ENCODE peak calls at places on chromosomes 3 and 15, in five cellular contexts. X is mesenchymal stem cell, T is H9, L is trophoblast cell, S is H1. O is an unnamed sample.

GRCh38 chr3:123642182-123642956 is 57.5 kb upstream of the HACD2 start:
- DNase-seq in L (peak), T (peak), S (peak), X (peak), O (peak)

GRCh38 chr3:27141668-27142067 is 227.5 kb downstream of the NEK10 start:
- DNase-seq in X (no peak), T (no peak), S (no peak), L (no peak), O (no peak)

GRCh38 chr15:98903377-98904018 is 104.1 kb downstream of the PGPEP1L start:
- DNase-seq in S (no peak), L (peak), T (no peak), X (peak), O (no peak)

GRCh38 chr3:25502233-25502632 is 74.2 kb downstream of the RARB start:
- DNase-seq in X (no peak), T (no peak), S (no peak), L (no peak), O (no peak)

GRCh38 chr3:142725352-142725739 is 1.5 kb downstream of the TRPC1 start:
- DNase-seq in S (no peak), T (no peak), X (no peak), L (no peak), O (no peak)

GRCh38 chr15:61651267-61651666 is 409.0 kb downstream of the VPS13C start:
- DNase-seq in X (no peak), L (no peak), S (no peak), T (no peak), O (no peak)

GRCh38 chr3:129161860-129162271 is 1.0 kb upstream of the ISY1 start:
- DNase-seq in T (peak), L (peak), S (peak), X (no peak), O (no peak)

GRCh38 chr15:31605467-31605931 is 278.9 kb downstream of the KLF13 start:
- DNase-seq in S (peak), X (peak), L (peak), T (peak), O (no peak)

GRCh38 chr3:127444761-127445160 is 145.8 kb downstream of the TPRA1 start:
- DNase-seq in T (peak), S (no peak), L (no peak), X (no peak), O (no peak)

GRCh38 chr15:26971303-26972018 is 480 bp downstream of the GABRG3 start:
- DNase-seq in S (peak), T (peak), X (no peak), L (no peak), O (peak)

GRCh38 chr3:107704477-107704876 is 181.7 kb downstream of the BBX start:
- DNase-seq in L (no peak), X (peak), S (no peak), T (no peak), O (no peak)

GRCh38 chr15:40844543-40844981 is 714 bp downstream of the SPINT1 start:
- DNase-seq in L (peak), S (no peak), T (no peak), X (peak), O (no peak)

GRCh38 chr15:48721061-48721810 is 75.7 kb upstream of the FBN1 start:
- DNase-seq in X (peak), S (no peak), T (no peak), L (no peak), O (no peak)

GRCh38 chr15:80214979-80215378 is 37.0 kb downstream of the CTXND1 start:
- DNase-seq in S (no peak), X (no peak), T (no peak), L (no peak), O (no peak)

GRCh38 chr3:186214670-186215069 is 105.8 kb upstream of the ETV5 start:
- DNase-seq in X (no peak), T (no peak), L (no peak), S (no peak), O (no peak)

GRCh38 chr15:31261266-31262142 is 65.1 kb upstream of the KLF13 start:
- DNase-seq in T (peak), X (no peak), S (no peak), L (no peak), O (no peak)

GRCh38 chr3:22147161-22147560 is 396.2 kb upstream of the ZNF385D start:
- DNase-seq in X (no peak), T (no peak), L (no peak), S (no peak), O (no peak)

GRCh38 chr3:53144446-53144845 is 14.2 kb upstream of the RFT1 start:
- DNase-seq in L (no peak), X (no peak), S (no peak), T (no peak), O (no peak)

GRCh38 chr15:95440712-95441111 is 889.8 kb upstream of the NR2F2 start:
- DNase-seq in S (no peak), L (no peak), X (no peak), T (no peak), O (no peak)

GRCh38 chr15:91678003-91678402 is 175.5 kb upstream of the SLCO3A1 start:
- DNase-seq in X (no peak), T (no peak), L (no peak), S (no peak), O (no peak)

GRCh38 chr3:25573386-25574171 is 91.1 kb downstream of the TOP2B start:
- DNase-seq in S (no peak), T (no peak), L (no peak), X (peak), O (no peak)

GRCh38 chr15:77419050-77419835 is 661 bp downstream of the PEAK1 start:
- DNase-seq in L (peak), X (peak), T (peak), S (peak), O (peak)

GRCh38 chr3:74613566-74613965 is 893 bp downstream of the CNTN3 start:
- DNase-seq in T (no peak), S (no peak), L (peak), X (no peak), O (no peak)

GRCh38 chr3:196650740-196651311 is 11.3 kb downstream of the NRROS start:
- DNase-seq in S (no peak), T (no peak), L (peak), X (peak), O (no peak)

GRCh38 chr15:31108836-31109235 is 7.3 kb upstream of the TRPM1 start:
- DNase-seq in T (no peak), L (no peak), X (no peak), S (no peak), O (no peak)

GRCh38 chr3:72661115-72661457 is 187.2 kb downstream of the SHQ1 start:
- DNase-seq in S (no peak), T (no peak), L (no peak), X (no peak), O (no peak)

GRCh38 chr3:194623449-194624290 is 9.5 kb downstream of the TMEM44 start:
- DNase-seq in L (no peak), T (peak), X (no peak), S (no peak), O (no peak)

GRCh38 chr15:64034519-64034918 is 11.8 kb downstream of the DAPK2 start:
- DNase-seq in T (no peak), S (no peak), L (no peak), X (no peak), O (no peak)

GRCh38 chr15:64038878-64039277 is 7.4 kb downstream of the DAPK2 start:
- DNase-seq in L (no peak), X (no peak), T (peak), S (no peak), O (no peak)

GRCh38 chr15:64032327-64032726 is 14.0 kb downstream of the DAPK2 start:
- DNase-seq in T (no peak), X (no peak), L (no peak), S (no peak), O (no peak)

GRCh38 chr15:64030123-64030522 is 16.2 kb downstream of the DAPK2 start:
- DNase-seq in L (no peak), S (no peak), X (no peak), T (no peak), O (no peak)

DNA sequence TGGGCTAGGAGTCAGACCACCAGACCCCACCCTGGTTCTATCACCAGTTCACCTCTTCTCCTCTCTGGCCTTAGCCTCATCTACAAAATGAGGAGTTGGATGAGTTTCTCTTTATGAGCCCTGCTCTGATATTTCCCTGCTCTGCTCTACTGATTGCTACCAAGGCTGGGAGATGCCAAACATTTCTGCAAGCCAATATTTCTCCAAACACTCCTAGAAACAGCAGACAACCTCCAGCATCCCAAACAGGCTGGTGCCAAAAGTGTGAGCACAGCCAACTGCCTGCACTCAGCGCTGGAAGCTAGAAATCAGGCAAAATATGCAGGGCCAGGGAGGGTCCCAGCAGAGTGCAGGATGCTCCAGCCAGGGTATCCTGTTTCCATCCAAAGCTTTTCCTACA is 10.8 kb downstream of the DAPK2 start:
- DNase-seq in T (no peak), L (no peak), S (no peak), X (no peak), O (no peak)
- H2BK5ac ChIP-seq in T (no peak), L (no peak), S (no peak), X (no peak), O (no peak)

GRCh38 chr3:39148116-39149058 is 5.0 kb downstream of the CSRNP1 start:
- DNase-seq in S (no peak), X (peak), T (no peak), L (no peak), O (no peak)

GRCh38 chr3:39149059-39149455 is 4.3 kb downstream of the CSRNP1 start:
- DNase-seq in X (peak), T (no peak), S (no peak), L (no peak), O (no peak)

GRCh38 chr3:39150170-39150802 is 3.1 kb downstream of the CSRNP1 start:
- DNase-seq in T (no peak), S (no peak), L (no peak), X (no peak), O (no peak)

GRCh38 chr3:39150803-39151631 is 2.4 kb downstream of the CSRNP1 start:
- DNase-seq in S (no peak), T (peak), X (peak), L (peak), O (peak)

GRCh38 chr3:39149498-39150169 is 3.8 kb downstream of the CSRNP1 start:
- DNase-seq in T (no peak), L (no peak), S (no peak), X (no peak), O (no peak)
- H4K91ac ChIP-seq in T (no peak), L (peak), S (no peak), X (peak), O (no peak)

GRCh38 chr15:69133862-69134519 is 26.4 kb upstream of the GLCE start:
- DNase-seq in X (no peak), T (no peak), S (no peak), L (peak), O (no peak)
- H2BK12ac ChIP-seq in X (no peak), T (no peak), S (no peak), L (no peak), O (no peak)

DNA sequence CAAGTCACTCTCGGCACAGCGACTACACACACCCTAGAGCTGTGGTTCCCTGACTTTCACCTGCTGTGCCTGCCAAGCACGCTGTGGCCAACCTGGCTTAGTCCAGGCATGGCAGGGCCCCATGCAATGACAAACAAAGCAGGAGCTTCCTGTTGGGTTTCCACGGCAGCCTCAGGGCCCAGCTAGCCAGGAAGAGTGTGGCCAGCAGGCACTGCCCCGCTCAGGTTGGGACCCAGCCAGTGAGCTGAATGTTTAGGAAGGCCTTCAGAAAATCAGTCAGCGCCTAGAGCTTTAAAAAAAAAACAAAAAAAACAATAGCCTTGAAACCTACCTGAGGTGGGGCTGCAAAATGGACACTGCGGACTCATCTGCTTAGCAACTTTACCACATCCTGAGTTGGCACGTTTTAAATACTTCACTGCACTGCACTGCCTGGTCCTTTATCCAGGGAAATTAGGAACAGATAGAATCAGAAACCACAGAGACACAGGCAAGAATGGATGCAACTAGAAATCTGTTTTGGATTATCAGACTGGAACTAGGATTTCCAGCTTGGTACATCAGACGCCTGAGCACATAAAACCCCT is 36.3 kb upstream of the LDHAL6B start:
- DNase-seq in T (peak), X (peak), L (no peak), S (no peak), O (no peak)
- H2BK5ac ChIP-seq in T (no peak), X (peak), L (no peak), S (peak), O (no peak)

GRCh38 chr15:64635486-64635815 is 139.9 kb downstream of the RBPMS2 start:
- DNase-seq in T (no peak), X (peak), L (peak), S (no peak), O (peak)

GRCh38 chr15:64636101-64636500 is 139.3 kb downstream of the RBPMS2 start:
- DNase-seq in L (no peak), T (no peak), S (no peak), X (peak), O (peak)

GRCh38 chr15:64634020-64634419 is 141.4 kb downstream of the RBPMS2 start:
- DNase-seq in S (no peak), T (no peak), L (no peak), X (peak), O (peak)

GRCh38 chr15:64633332-64633731 is 142.1 kb downstream of the RBPMS2 start:
- DNase-seq in L (no peak), T (no peak), S (no peak), X (no peak), O (no peak)

GRCh38 chr15:64634576-64635485 is 140.6 kb downstream of the RBPMS2 start:
- DNase-seq in X (peak), T (peak), S (peak), L (no peak), O (peak)
- H4K91ac ChIP-seq in X (no peak), T (no peak), S (peak), L (no peak), O (no peak)

DNA sequence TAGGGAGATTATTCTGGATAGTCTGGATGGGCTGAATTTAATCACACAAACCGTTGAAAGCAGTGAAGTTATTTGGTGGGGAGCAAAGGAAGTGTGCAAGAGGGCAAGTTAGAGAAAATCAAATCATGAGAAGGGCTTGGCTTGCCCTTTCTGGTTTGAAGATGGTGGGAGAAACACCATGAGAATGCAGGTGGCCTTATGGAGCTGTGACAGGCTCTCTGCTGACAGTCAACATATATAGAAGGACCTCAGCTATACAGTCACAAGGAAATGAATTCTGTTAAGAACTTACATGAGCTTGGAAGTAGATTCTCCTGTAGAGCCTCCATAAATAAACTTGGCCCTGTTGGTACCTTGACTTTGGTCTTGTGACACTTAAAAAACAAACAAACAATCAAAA is 72.3 kb downstream of the GMNC start:
- DNase-seq in T (no peak), L (no peak), X (no peak), S (no peak), O (no peak)
- H2BK12ac ChIP-seq in T (no peak), L (no peak), X (no peak), S (no peak), O (no peak)

GRCh38 chr3:9903238-9903624 is 583 bp downstream of the IL17RE start:
- DNase-seq in L (no peak), S (no peak), T (no peak), X (peak), O (no peak)
- H2BK5ac ChIP-seq in L (peak), S (peak), T (no peak), X (no peak), O (no peak)

O was measured in neuronal stem cell.